ENCODE peak calls at places on chromosome 11, in nine cellular contexts. One of them, this sample, is unnamed.

GRCh38 chr11:86592047-86592564 is 80.3 kb downstream of the ME3 start:
- DNase-seq in heart left ventricle: no peak
- DNase-seq in activated CD4-positive, alpha-beta T cell treated with anti-CD3 and anti-CD28 coated beads, Interleukin-2, amount 10 ng/mL, durations not matched to agents 7 days and 5 days: no peak
- DNase-seq in GM03348: no peak
- DNase-seq in stimulated activated CD4-positive, alpha-beta T cell treated with anti-CD3 and anti-CD28 coated beads, Interleukin-1b, Interleukin-23, amount 100 ng/mL, for 24 hours: no peak
- DNase-seq in cerebellar nuclear complex: no peak
- DNase-seq in left ventricle myocardium inferior: no peak
- DNase-seq in fibroblast of mammary gland: peak; percentile 35
- DNase-seq in substantia nigra: no peak
- DNase-seq in this sample: no peak

GRCh38 chr11:6377902-6378694 is 12.2 kb upstream of the SMPD1 start:
- DNase-seq in GM03348: no peak
- DNase-seq in heart left ventricle: no peak
- DNase-seq in stimulated activated CD4-positive, alpha-beta T cell treated with anti-CD3 and anti-CD28 coated beads, Interleukin-1b, Interleukin-23, amount 100 ng/mL, for 24 hours: no peak
- DNase-seq in left ventricle myocardium inferior: no peak
- DNase-seq in cerebellar nuclear complex: no peak
- DNase-seq in substantia nigra: no peak
- DNase-seq in activated CD4-positive, alpha-beta T cell treated with anti-CD3 and anti-CD28 coated beads, Interleukin-2, amount 10 ng/mL, durations not matched to agents 7 days and 5 days: peak; percentile 37
- DNase-seq in fibroblast of mammary gland: no peak
- DNase-seq in this sample: no peak

GRCh38 chr11:57942808-57943207 is 80.9 kb upstream of the OR9Q1 start:
- DNase-seq in fibroblast of mammary gland: no peak
- DNase-seq in activated CD4-positive, alpha-beta T cell treated with anti-CD3 and anti-CD28 coated beads, Interleukin-2, amount 10 ng/mL, durations not matched to agents 7 days and 5 days: no peak
- DNase-seq in cerebellar nuclear complex: no peak
- DNase-seq in heart left ventricle: no peak
- DNase-seq in left ventricle myocardium inferior: no peak
- DNase-seq in substantia nigra: no peak
- DNase-seq in GM03348: no peak
- DNase-seq in stimulated activated CD4-positive, alpha-beta T cell treated with anti-CD3 and anti-CD28 coated beads, Interleukin-1b, Interleukin-23, amount 100 ng/mL, for 24 hours: no peak
- DNase-seq in this sample: no peak

GRCh38 chr11:117076941-117077659 is 21.1 kb downstream of the SIK3 start:
- DNase-seq in fibroblast of mammary gland: no peak
- DNase-seq in left ventricle myocardium inferior: no peak
- DNase-seq in stimulated activated CD4-positive, alpha-beta T cell treated with anti-CD3 and anti-CD28 coated beads, Interleukin-1b, Interleukin-23, amount 100 ng/mL, for 24 hours: no peak
- DNase-seq in GM03348: no peak
- DNase-seq in substantia nigra: no peak
- DNase-seq in cerebellar nuclear complex: no peak
- DNase-seq in heart left ventricle: no peak
- DNase-seq in activated CD4-positive, alpha-beta T cell treated with anti-CD3 and anti-CD28 coated beads, Interleukin-2, amount 10 ng/mL, durations not matched to agents 7 days and 5 days: no peak
- DNase-seq in this sample: peak; percentile 13

GRCh38 chr11:60485987-60486386 is 6.6 kb upstream of the MS4A12 start:
- DNase-seq in substantia nigra: no peak
- DNase-seq in fibroblast of mammary gland: no peak
- DNase-seq in cerebellar nuclear complex: no peak
- DNase-seq in left ventricle myocardium inferior: no peak
- DNase-seq in activated CD4-positive, alpha-beta T cell treated with anti-CD3 and anti-CD28 coated beads, Interleukin-2, amount 10 ng/mL, durations not matched to agents 7 days and 5 days: peak; percentile 26
- DNase-seq in heart left ventricle: no peak
- DNase-seq in stimulated activated CD4-positive, alpha-beta T cell treated with anti-CD3 and anti-CD28 coated beads, Interleukin-1b, Interleukin-23, amount 100 ng/mL, for 24 hours: no peak
- DNase-seq in GM03348: no peak
- DNase-seq in this sample: peak; percentile 51

GRCh38 chr11:112128483-112129121 is 35.3 kb downstream of the IL18 start:
- DNase-seq in GM03348: peak; percentile 79
- DNase-seq in stimulated activated CD4-positive, alpha-beta T cell treated with anti-CD3 and anti-CD28 coated beads, Interleukin-1b, Interleukin-23, amount 100 ng/mL, for 24 hours: no peak
- DNase-seq in activated CD4-positive, alpha-beta T cell treated with anti-CD3 and anti-CD28 coated beads, Interleukin-2, amount 10 ng/mL, durations not matched to agents 7 days and 5 days: no peak
- DNase-seq in cerebellar nuclear complex: no peak
- DNase-seq in left ventricle myocardium inferior: peak; percentile 18
- DNase-seq in fibroblast of mammary gland: peak; percentile 86
- DNase-seq in substantia nigra: no peak
- DNase-seq in heart left ventricle: no peak
- DNase-seq in this sample: peak; percentile 40

GRCh38 chr11:31813242-31813960 is 2.3 kb upstream of the PAX6 start:
- DNase-seq in left ventricle myocardium inferior: no peak
- DNase-seq in heart left ventricle: no peak
- DNase-seq in stimulated activated CD4-positive, alpha-beta T cell treated with anti-CD3 and anti-CD28 coated beads, Interleukin-1b, Interleukin-23, amount 100 ng/mL, for 24 hours: no peak
- DNase-seq in fibroblast of mammary gland: no peak
- DNase-seq in cerebellar nuclear complex: no peak
- DNase-seq in substantia nigra: no peak
- DNase-seq in activated CD4-positive, alpha-beta T cell treated with anti-CD3 and anti-CD28 coated beads, Interleukin-2, amount 10 ng/mL, durations not matched to agents 7 days and 5 days: no peak
- DNase-seq in GM03348: no peak
- DNase-seq in this sample: no peak

GRCh38 chr11:125114518-125114917 is 3.1 kb upstream of the TMEM218 start:
- DNase-seq in GM03348: no peak
- DNase-seq in left ventricle myocardium inferior: no peak
- DNase-seq in cerebellar nuclear complex: no peak
- DNase-seq in fibroblast of mammary gland: peak; percentile 15
- DNase-seq in stimulated activated CD4-positive, alpha-beta T cell treated with anti-CD3 and anti-CD28 coated beads, Interleukin-1b, Interleukin-23, amount 100 ng/mL, for 24 hours: no peak
- DNase-seq in heart left ventricle: no peak
- DNase-seq in activated CD4-positive, alpha-beta T cell treated with anti-CD3 and anti-CD28 coated beads, Interleukin-2, amount 10 ng/mL, durations not matched to agents 7 days and 5 days: no peak
- DNase-seq in substantia nigra: no peak
- DNase-seq in this sample: no peak

GRCh38 chr11:124302756-124303155 is 11.0 kb downstream of the OR8D1 start:
- DNase-seq in heart left ventricle: no peak
- DNase-seq in left ventricle myocardium inferior: no peak
- DNase-seq in cerebellar nuclear complex: no peak
- DNase-seq in substantia nigra: no peak
- DNase-seq in GM03348: no peak
- DNase-seq in fibroblast of mammary gland: no peak
- DNase-seq in activated CD4-positive, alpha-beta T cell treated with anti-CD3 and anti-CD28 coated beads, Interleukin-2, amount 10 ng/mL, durations not matched to agents 7 days and 5 days: no peak
- DNase-seq in stimulated activated CD4-positive, alpha-beta T cell treated with anti-CD3 and anti-CD28 coated beads, Interleukin-1b, Interleukin-23, amount 100 ng/mL, for 24 hours: no peak
- DNase-seq in this sample: no peak

GRCh38 chr11:107705027-107705426 is 6.8 kb downstream of the SLN start:
- DNase-seq in activated CD4-positive, alpha-beta T cell treated with anti-CD3 and anti-CD28 coated beads, Interleukin-2, amount 10 ng/mL, durations not matched to agents 7 days and 5 days: no peak
- DNase-seq in heart left ventricle: no peak
- DNase-seq in cerebellar nuclear complex: no peak
- DNase-seq in GM03348: peak; percentile 76
- DNase-seq in stimulated activated CD4-positive, alpha-beta T cell treated with anti-CD3 and anti-CD28 coated beads, Interleukin-1b, Interleukin-23, amount 100 ng/mL, for 24 hours: no peak
- DNase-seq in fibroblast of mammary gland: peak; percentile 96
- DNase-seq in left ventricle myocardium inferior: no peak
- DNase-seq in substantia nigra: no peak
- DNase-seq in this sample: no peak

GRCh38 chr11:14455648-14456430 is 43.8 kb downstream of the COPB1 start:
- DNase-seq in substantia nigra: no peak
- DNase-seq in fibroblast of mammary gland: peak; percentile 21
- DNase-seq in GM03348: no peak
- DNase-seq in heart left ventricle: no peak
- DNase-seq in left ventricle myocardium inferior: no peak
- DNase-seq in stimulated activated CD4-positive, alpha-beta T cell treated with anti-CD3 and anti-CD28 coated beads, Interleukin-1b, Interleukin-23, amount 100 ng/mL, for 24 hours: no peak
- DNase-seq in activated CD4-positive, alpha-beta T cell treated with anti-CD3 and anti-CD28 coated beads, Interleukin-2, amount 10 ng/mL, durations not matched to agents 7 days and 5 days: no peak
- DNase-seq in cerebellar nuclear complex: no peak
- DNase-seq in this sample: no peak

GRCh38 chr11:115623021-115623451 is 118.8 kb upstream of the CADM1 start:
- DNase-seq in cerebellar nuclear complex: no peak
- DNase-seq in activated CD4-positive, alpha-beta T cell treated with anti-CD3 and anti-CD28 coated beads, Interleukin-2, amount 10 ng/mL, durations not matched to agents 7 days and 5 days: no peak
- DNase-seq in heart left ventricle: peak; percentile 93
- DNase-seq in fibroblast of mammary gland: peak; percentile 62
- DNase-seq in GM03348: peak; percentile 52
- DNase-seq in stimulated activated CD4-positive, alpha-beta T cell treated with anti-CD3 and anti-CD28 coated beads, Interleukin-1b, Interleukin-23, amount 100 ng/mL, for 24 hours: no peak
- DNase-seq in left ventricle myocardium inferior: peak; percentile 85
- DNase-seq in substantia nigra: no peak
- DNase-seq in this sample: peak; percentile 80

GRCh38 chr11:30586251-30587144 is at the start of gene MPPED2:
- DNase-seq in cerebellar nuclear complex: no peak
- DNase-seq in substantia nigra: no peak
- DNase-seq in stimulated activated CD4-positive, alpha-beta T cell treated with anti-CD3 and anti-CD28 coated beads, Interleukin-1b, Interleukin-23, amount 100 ng/mL, for 24 hours: no peak
- DNase-seq in left ventricle myocardium inferior: peak; percentile 49
- DNase-seq in GM03348: peak; percentile 45
- DNase-seq in heart left ventricle: peak; percentile 71
- DNase-seq in fibroblast of mammary gland: no peak
- DNase-seq in activated CD4-positive, alpha-beta T cell treated with anti-CD3 and anti-CD28 coated beads, Interleukin-2, amount 10 ng/mL, durations not matched to agents 7 days and 5 days: peak; percentile 18
- DNase-seq in this sample: peak; percentile 65

GRCh38 chr11:19918302-19919049 is 205.8 kb downstream of the NAV2 start:
- DNase-seq in cerebellar nuclear complex: no peak
- DNase-seq in heart left ventricle: no peak
- DNase-seq in left ventricle myocardium inferior: no peak
- DNase-seq in stimulated activated CD4-positive, alpha-beta T cell treated with anti-CD3 and anti-CD28 coated beads, Interleukin-1b, Interleukin-23, amount 100 ng/mL, for 24 hours: no peak
- DNase-seq in GM03348: no peak
- DNase-seq in substantia nigra: no peak
- DNase-seq in fibroblast of mammary gland: peak; percentile 72
- DNase-seq in activated CD4-positive, alpha-beta T cell treated with anti-CD3 and anti-CD28 coated beads, Interleukin-2, amount 10 ng/mL, durations not matched to agents 7 days and 5 days: no peak
- DNase-seq in this sample: no peak

GRCh38 chr11:119195680-119196079 is 10.4 kb downstream of the NHERF4 start:
- DNase-seq in stimulated activated CD4-positive, alpha-beta T cell treated with anti-CD3 and anti-CD28 coated beads, Interleukin-1b, Interleukin-23, amount 100 ng/mL, for 24 hours: no peak
- DNase-seq in fibroblast of mammary gland: peak; percentile 51
- DNase-seq in GM03348: peak; percentile 89
- DNase-seq in left ventricle myocardium inferior: no peak
- DNase-seq in cerebellar nuclear complex: no peak
- DNase-seq in activated CD4-positive, alpha-beta T cell treated with anti-CD3 and anti-CD28 coated beads, Interleukin-2, amount 10 ng/mL, durations not matched to agents 7 days and 5 days: no peak
- DNase-seq in substantia nigra: no peak
- DNase-seq in heart left ventricle: no peak
- DNase-seq in this sample: peak; percentile 64

GRCh38 chr11:128790200-128790599 is 76.9 kb downstream of the KCNJ1 start:
- DNase-seq in fibroblast of mammary gland: no peak
- DNase-seq in stimulated activated CD4-positive, alpha-beta T cell treated with anti-CD3 and anti-CD28 coated beads, Interleukin-1b, Interleukin-23, amount 100 ng/mL, for 24 hours: no peak
- DNase-seq in GM03348: peak; percentile 58
- DNase-seq in activated CD4-positive, alpha-beta T cell treated with anti-CD3 and anti-CD28 coated beads, Interleukin-2, amount 10 ng/mL, durations not matched to agents 7 days and 5 days: no peak
- DNase-seq in cerebellar nuclear complex: no peak
- DNase-seq in substantia nigra: peak; percentile 5
- DNase-seq in heart left ventricle: peak; percentile 83
- DNase-seq in left ventricle myocardium inferior: peak; percentile 79
- DNase-seq in this sample: peak; percentile 64

GRCh38 chr11:84714316-84714780 is 912.8 kb downstream of the DLG2 start:
- DNase-seq in stimulated activated CD4-positive, alpha-beta T cell treated with anti-CD3 and anti-CD28 coated beads, Interleukin-1b, Interleukin-23, amount 100 ng/mL, for 24 hours: no peak
- DNase-seq in fibroblast of mammary gland: peak; percentile 53
- DNase-seq in heart left ventricle: peak; percentile 37
- DNase-seq in GM03348: peak; percentile 49
- DNase-seq in activated CD4-positive, alpha-beta T cell treated with anti-CD3 and anti-CD28 coated beads, Interleukin-2, amount 10 ng/mL, durations not matched to agents 7 days and 5 days: peak; percentile 78
- DNase-seq in left ventricle myocardium inferior: peak; percentile 29
- DNase-seq in cerebellar nuclear complex: no peak
- DNase-seq in substantia nigra: no peak
- DNase-seq in this sample: peak; percentile 83

GRCh38 chr11:33701831-33702230 is 1.2 kb upstream of the C11orf91 start:
- DNase-seq in cerebellar nuclear complex: no peak
- DNase-seq in heart left ventricle: no peak
- DNase-seq in GM03348: no peak
- DNase-seq in activated CD4-positive, alpha-beta T cell treated with anti-CD3 and anti-CD28 coated beads, Interleukin-2, amount 10 ng/mL, durations not matched to agents 7 days and 5 days: no peak
- DNase-seq in substantia nigra: no peak
- DNase-seq in stimulated activated CD4-positive, alpha-beta T cell treated with anti-CD3 and anti-CD28 coated beads, Interleukin-1b, Interleukin-23, amount 100 ng/mL, for 24 hours: no peak
- DNase-seq in left ventricle myocardium inferior: no peak
- DNase-seq in fibroblast of mammary gland: peak; percentile 92
- DNase-seq in this sample: no peak

GRCh38 chr11:130897262-130898182 is 18.8 kb downstream of the SNX19 start:
- DNase-seq in GM03348: peak; percentile 80
- DNase-seq in cerebellar nuclear complex: no peak
- DNase-seq in substantia nigra: no peak
- DNase-seq in left ventricle myocardium inferior: peak; percentile 69
- DNase-seq in fibroblast of mammary gland: peak; percentile 97
- DNase-seq in heart left ventricle: peak; percentile 90
- DNase-seq in activated CD4-positive, alpha-beta T cell treated with anti-CD3 and anti-CD28 coated beads, Interleukin-2, amount 10 ng/mL, durations not matched to agents 7 days and 5 days: no peak
- DNase-seq in stimulated activated CD4-positive, alpha-beta T cell treated with anti-CD3 and anti-CD28 coated beads, Interleukin-1b, Interleukin-23, amount 100 ng/mL, for 24 hours: no peak
- DNase-seq in this sample: peak; percentile 16

GRCh38 chr11:9550209-9550628 is 23.3 kb upstream of the WEE1 start:
- DNase-seq in GM03348: no peak
- DNase-seq in heart left ventricle: no peak
- DNase-seq in left ventricle myocardium inferior: no peak
- DNase-seq in activated CD4-positive, alpha-beta T cell treated with anti-CD3 and anti-CD28 coated beads, Interleukin-2, amount 10 ng/mL, durations not matched to agents 7 days and 5 days: no peak
- DNase-seq in cerebellar nuclear complex: no peak
- DNase-seq in substantia nigra: no peak
- DNase-seq in fibroblast of mammary gland: no peak
- DNase-seq in stimulated activated CD4-positive, alpha-beta T cell treated with anti-CD3 and anti-CD28 coated beads, Interleukin-1b, Interleukin-23, amount 100 ng/mL, for 24 hours: no peak
- DNase-seq in this sample: no peak

GRCh38 chr11:68503281-68503687 is 42.7 kb downstream of the PPP6R3 start:
- DNase-seq in GM03348: no peak
- DNase-seq in activated CD4-positive, alpha-beta T cell treated with anti-CD3 and anti-CD28 coated beads, Interleukin-2, amount 10 ng/mL, durations not matched to agents 7 days and 5 days: no peak
- DNase-seq in left ventricle myocardium inferior: no peak
- DNase-seq in substantia nigra: no peak
- DNase-seq in heart left ventricle: no peak
- DNase-seq in fibroblast of mammary gland: peak; percentile 16
- DNase-seq in stimulated activated CD4-positive, alpha-beta T cell treated with anti-CD3 and anti-CD28 coated beads, Interleukin-1b, Interleukin-23, amount 100 ng/mL, for 24 hours: no peak
- DNase-seq in cerebellar nuclear complex: no peak
- DNase-seq in this sample: no peak

GRCh38 chr11:60016881-60017280 is at the start of gene OOSP4B:
- DNase-seq in heart left ventricle: no peak
- DNase-seq in substantia nigra: no peak
- DNase-seq in activated CD4-positive, alpha-beta T cell treated with anti-CD3 and anti-CD28 coated beads, Interleukin-2, amount 10 ng/mL, durations not matched to agents 7 days and 5 days: no peak
- DNase-seq in cerebellar nuclear complex: no peak
- DNase-seq in GM03348: no peak
- DNase-seq in stimulated activated CD4-positive, alpha-beta T cell treated with anti-CD3 and anti-CD28 coated beads, Interleukin-1b, Interleukin-23, amount 100 ng/mL, for 24 hours: no peak
- DNase-seq in fibroblast of mammary gland: no peak
- DNase-seq in left ventricle myocardium inferior: no peak
- DNase-seq in this sample: no peak

GRCh38 chr11:61744609-61745156 is 7.8 kb upstream of the MYRF start:
- DNase-seq in stimulated activated CD4-positive, alpha-beta T cell treated with anti-CD3 and anti-CD28 coated beads, Interleukin-1b, Interleukin-23, amount 100 ng/mL, for 24 hours: no peak
- DNase-seq in activated CD4-positive, alpha-beta T cell treated with anti-CD3 and anti-CD28 coated beads, Interleukin-2, amount 10 ng/mL, durations not matched to agents 7 days and 5 days: no peak
- DNase-seq in left ventricle myocardium inferior: no peak
- DNase-seq in GM03348: no peak
- DNase-seq in substantia nigra: no peak
- DNase-seq in heart left ventricle: no peak
- DNase-seq in cerebellar nuclear complex: no peak
- DNase-seq in fibroblast of mammary gland: no peak
- DNase-seq in this sample: no peak

GRCh38 chr11:7611411-7611810 is 61.9 kb downstream of the CYB5R2 start:
- DNase-seq in GM03348: no peak
- DNase-seq in activated CD4-positive, alpha-beta T cell treated with anti-CD3 and anti-CD28 coated beads, Interleukin-2, amount 10 ng/mL, durations not matched to agents 7 days and 5 days: no peak
- DNase-seq in substantia nigra: no peak
- DNase-seq in left ventricle myocardium inferior: no peak
- DNase-seq in cerebellar nuclear complex: no peak
- DNase-seq in stimulated activated CD4-positive, alpha-beta T cell treated with anti-CD3 and anti-CD28 coated beads, Interleukin-1b, Interleukin-23, amount 100 ng/mL, for 24 hours: no peak
- DNase-seq in heart left ventricle: no peak
- DNase-seq in fibroblast of mammary gland: no peak
- DNase-seq in this sample: no peak

GRCh38 chr11:33633251-33634003 is 67.2 kb downstream of the C11orf91 start:
- DNase-seq in GM03348: peak; percentile 49
- DNase-seq in fibroblast of mammary gland: peak; percentile 85
- DNase-seq in cerebellar nuclear complex: no peak
- DNase-seq in stimulated activated CD4-positive, alpha-beta T cell treated with anti-CD3 and anti-CD28 coated beads, Interleukin-1b, Interleukin-23, amount 100 ng/mL, for 24 hours: no peak
- DNase-seq in activated CD4-positive, alpha-beta T cell treated with anti-CD3 and anti-CD28 coated beads, Interleukin-2, amount 10 ng/mL, durations not matched to agents 7 days and 5 days: no peak
- DNase-seq in substantia nigra: no peak
- DNase-seq in heart left ventricle: no peak
- DNase-seq in left ventricle myocardium inferior: no peak
- DNase-seq in this sample: peak; percentile 76

GRCh38 chr11:59216654-59217640 is 4.2 kb upstream of the MPEG1 start:
- DNase-seq in heart left ventricle: peak; percentile 52
- DNase-seq in fibroblast of mammary gland: peak; percentile 86
- DNase-seq in activated CD4-positive, alpha-beta T cell treated with anti-CD3 and anti-CD28 coated beads, Interleukin-2, amount 10 ng/mL, durations not matched to agents 7 days and 5 days: no peak
- DNase-seq in stimulated activated CD4-positive, alpha-beta T cell treated with anti-CD3 and anti-CD28 coated beads, Interleukin-1b, Interleukin-23, amount 100 ng/mL, for 24 hours: no peak
- DNase-seq in substantia nigra: no peak
- DNase-seq in left ventricle myocardium inferior: no peak
- DNase-seq in cerebellar nuclear complex: no peak
- DNase-seq in GM03348: peak; percentile 22
- DNase-seq in this sample: no peak

GRCh38 chr11:33687733-33688479 is 12.7 kb downstream of the C11orf91 start:
- DNase-seq in left ventricle myocardium inferior: no peak
- DNase-seq in fibroblast of mammary gland: peak; percentile 81
- DNase-seq in stimulated activated CD4-positive, alpha-beta T cell treated with anti-CD3 and anti-CD28 coated beads, Interleukin-1b, Interleukin-23, amount 100 ng/mL, for 24 hours: no peak
- DNase-seq in heart left ventricle: no peak
- DNase-seq in activated CD4-positive, alpha-beta T cell treated with anti-CD3 and anti-CD28 coated beads, Interleukin-2, amount 10 ng/mL, durations not matched to agents 7 days and 5 days: peak; percentile 18
- DNase-seq in GM03348: peak; percentile 77
- DNase-seq in substantia nigra: no peak
- DNase-seq in cerebellar nuclear complex: peak; percentile 15
- DNase-seq in this sample: peak; percentile 81

GRCh38 chr11:109739374-109739773 is 317.4 kb downstream of the C11orf87 start:
- DNase-seq in heart left ventricle: no peak
- DNase-seq in activated CD4-positive, alpha-beta T cell treated with anti-CD3 and anti-CD28 coated beads, Interleukin-2, amount 10 ng/mL, durations not matched to agents 7 days and 5 days: no peak
- DNase-seq in substantia nigra: no peak
- DNase-seq in cerebellar nuclear complex: no peak
- DNase-seq in stimulated activated CD4-positive, alpha-beta T cell treated with anti-CD3 and anti-CD28 coated beads, Interleukin-1b, Interleukin-23, amount 100 ng/mL, for 24 hours: no peak
- DNase-seq in fibroblast of mammary gland: no peak
- DNase-seq in left ventricle myocardium inferior: no peak
- DNase-seq in GM03348: peak; percentile 33
- DNase-seq in this sample: no peak

GRCh38 chr11:76424891-76425290 is 19.9 kb upstream of the EMSY start:
- DNase-seq in GM03348: no peak
- DNase-seq in fibroblast of mammary gland: no peak
- DNase-seq in substantia nigra: no peak
- DNase-seq in heart left ventricle: no peak
- DNase-seq in cerebellar nuclear complex: no peak
- DNase-seq in left ventricle myocardium inferior: no peak
- DNase-seq in stimulated activated CD4-positive, alpha-beta T cell treated with anti-CD3 and anti-CD28 coated beads, Interleukin-1b, Interleukin-23, amount 100 ng/mL, for 24 hours: no peak
- DNase-seq in activated CD4-positive, alpha-beta T cell treated with anti-CD3 and anti-CD28 coated beads, Interleukin-2, amount 10 ng/mL, durations not matched to agents 7 days and 5 days: no peak
- DNase-seq in this sample: no peak

GRCh38 chr11:100639140-100639539 is 47.9 kb upstream of the ARHGAP42 start:
- DNase-seq in GM03348: no peak
- DNase-seq in left ventricle myocardium inferior: no peak
- DNase-seq in heart left ventricle: no peak
- DNase-seq in substantia nigra: no peak
- DNase-seq in activated CD4-positive, alpha-beta T cell treated with anti-CD3 and anti-CD28 coated beads, Interleukin-2, amount 10 ng/mL, durations not matched to agents 7 days and 5 days: no peak
- DNase-seq in cerebellar nuclear complex: no peak
- DNase-seq in fibroblast of mammary gland: peak; percentile 29
- DNase-seq in stimulated activated CD4-positive, alpha-beta T cell treated with anti-CD3 and anti-CD28 coated beads, Interleukin-1b, Interleukin-23, amount 100 ng/mL, for 24 hours: no peak
- DNase-seq in this sample: peak; percentile 44

GRCh38 chr11:63764712-63765631 is 3.6 kb downstream of the ZFTA start:
- DNase-seq in substantia nigra: no peak
- DNase-seq in fibroblast of mammary gland: peak; percentile 15
- DNase-seq in stimulated activated CD4-positive, alpha-beta T cell treated with anti-CD3 and anti-CD28 coated beads, Interleukin-1b, Interleukin-23, amount 100 ng/mL, for 24 hours: no peak
- DNase-seq in activated CD4-positive, alpha-beta T cell treated with anti-CD3 and anti-CD28 coated beads, Interleukin-2, amount 10 ng/mL, durations not matched to agents 7 days and 5 days: no peak
- DNase-seq in heart left ventricle: no peak
- DNase-seq in GM03348: no peak
- DNase-seq in left ventricle myocardium inferior: no peak
- DNase-seq in cerebellar nuclear complex: no peak
- DNase-seq in this sample: peak; percentile 67